ENCODE peak calls at places on chromosomes 12 and 14, in nine cellular contexts. R is foreskin keratinocyte, P is mesothelial cell of epicardium, Q is fibroblast of mammary gland, G is cardiac fibroblast, K is neural crest cell, Z is IMR-90, E is GM13976, H is Panc1. U is an unnamed sample.

GRCh38 chr12:57381693-57382220 is 49.1 kb downstream of the R3HDM2 start:
- DNase-seq in G (no peak), P (no peak), H (no peak), K (no peak), Z (peak), E (no peak), R (peak), Q (peak), U (no peak)

GRCh38 chr14:20624495-20625070 is 16.9 kb downstream of the OR6S1 start:
- DNase-seq in H (no peak), Q (peak), P (no peak), Z (peak), K (peak), G (peak), E (peak), R (peak), U (peak)

GRCh38 chr12:87413784-87414183 is 615.4 kb downstream of the C12orf50 start:
- DNase-seq in K (no peak), H (no peak), G (peak), R (peak), Z (peak), E (no peak), Q (peak), P (no peak), U (no peak)

GRCh38 chr12:28268830-28269229 is 78.6 kb downstream of the CCDC91 start:
- DNase-seq in R (no peak), K (no peak), Q (no peak), G (no peak), P (no peak), Z (no peak), E (no peak), H (no peak), U (no peak)

GRCh38 chr12:10771132-10771733 is 31.2 kb downstream of the TAS2R7 start:
- DNase-seq in R (peak), G (peak), K (no peak), H (peak), E (peak), Q (peak), P (no peak), Z (peak), U (peak)

GRCh38 chr14:52182853-52183252 is 84.6 kb upstream of the PTGDR start:
- DNase-seq in P (no peak), G (no peak), K (no peak), R (no peak), Z (no peak), H (no peak), Q (no peak), E (no peak), U (no peak)

GRCh38 chr12:122081108-122081696 is 2.6 kb downstream of the MLXIP start:
- DNase-seq in G (peak), Q (peak), R (peak), K (no peak), Z (no peak), H (no peak), E (no peak), P (no peak), U (no peak)

GRCh38 chr12:75058228-75058627 is 151.4 kb downstream of the KCNC2 start:
- DNase-seq in H (no peak), G (no peak), K (no peak), E (no peak), P (no peak), Q (peak), Z (peak), R (no peak), U (no peak)

GRCh38 chr14:104749111-104749649 is 3.8 kb upstream of the SIVA1 start:
- DNase-seq in P (no peak), E (no peak), Q (peak), K (no peak), R (peak), Z (peak), H (no peak), G (no peak), U (no peak)

GRCh38 chr12:105931104-105931503 is 207.7 kb downstream of the NUAK1 start:
- DNase-seq in K (no peak), E (no peak), G (no peak), H (no peak), Z (no peak), Q (no peak), R (no peak), P (no peak), U (no peak)

GRCh38 chr12:45349911-45350310 is 134.0 kb downstream of the ANO6 start:
- DNase-seq in Q (peak), Z (peak), R (no peak), H (no peak), K (no peak), G (peak), P (no peak), E (no peak), U (no peak)

GRCh38 chr14:93430319-93430801 is 379 bp upstream of the UNC79 start:
- DNase-seq in H (no peak), K (peak), E (peak), Z (no peak), P (peak), R (no peak), G (peak), Q (peak), U (no peak)

GRCh38 chr14:37054144-37054543 is 118.3 kb downstream of the SLC25A21 start:
- DNase-seq in P (no peak), G (no peak), E (no peak), K (no peak), Q (no peak), R (no peak), Z (no peak), H (no peak), U (no peak)

GRCh38 chr14:72577521-72577920 is 316.4 kb downstream of the DPF3 start:
- DNase-seq in G (no peak), R (no peak), H (no peak), K (no peak), P (no peak), Z (no peak), E (no peak), Q (no peak), U (no peak)

GRCh38 chr12:51262758-51263177 is 7.4 kb downstream of the SMAGP start:
- DNase-seq in R (peak), P (no peak), H (no peak), Z (peak), E (no peak), Q (peak), K (peak), G (peak), U (no peak)

GRCh38 chr12:39935275-39935674 is 170.6 kb downstream of the SLC2A13 start:
- DNase-seq in P (no peak), K (no peak), Q (peak), E (no peak), G (peak), R (peak), H (no peak), Z (peak), U (no peak)

GRCh38 chr14:102985665-102986064 is 63.2 kb downstream of the AMN start:
- DNase-seq in P (no peak), H (no peak), G (no peak), E (peak), K (no peak), Z (no peak), Q (no peak), R (no peak), U (peak)

GRCh38 chr12:95204141-95204866 is 13.0 kb downstream of the FGD6 start:
- DNase-seq in K (no peak), Z (peak), G (peak), R (peak), E (no peak), P (no peak), Q (peak), H (no peak), U (no peak)

GRCh38 chr14:106347291-106347778 is 821.0 kb downstream of the TMEM121 start:
- DNase-seq in Q (no peak), R (no peak), H (no peak), E (no peak), K (no peak), G (no peak), Z (no peak), P (no peak), U (no peak)

GRCh38 chr12:95151406-95151805 is 65.9 kb downstream of the FGD6 start:
- DNase-seq in Z (no peak), P (no peak), G (no peak), E (no peak), R (peak), Q (no peak), K (no peak), H (no peak), U (no peak)

GRCh38 chr12:46468159-46468558 is 95.6 kb upstream of the SLC38A2 start:
- DNase-seq in P (no peak), E (no peak), K (no peak), Z (no peak), G (peak), R (peak), H (no peak), Q (no peak), U (no peak)

GRCh38 chr14:71089974-71090373 is 182.7 kb downstream of the PCNX1 start:
- DNase-seq in Z (peak), K (no peak), G (peak), Q (peak), H (no peak), E (no peak), P (no peak), R (peak), U (no peak)

GRCh38 chr12:89299417-89299816 is 52.9 kb downstream of the DUSP6 start:
- DNase-seq in P (no peak), Z (no peak), E (no peak), G (no peak), R (no peak), K (no peak), Q (no peak), H (no peak), U (no peak)

GRCh38 chr14:97053941-97054340 is 256.8 kb downstream of the VRK1 start:
- DNase-seq in K (no peak), Z (no peak), G (no peak), E (no peak), R (no peak), Q (no peak), P (no peak), H (no peak), U (no peak)

GRCh38 chr12:101010881-101011280 is 199.2 kb downstream of the SLC5A8 start:
- DNase-seq in K (no peak), G (no peak), P (no peak), R (no peak), H (no peak), Z (no peak), E (no peak), Q (no peak), U (no peak)

GRCh38 chr12:117113231-117113630 is 14.0 kb upstream of the TESC start:
- DNase-seq in G (no peak), R (no peak), Z (no peak), E (no peak), Q (no peak), K (no peak), H (no peak), P (no peak), U (no peak)

GRCh38 chr12:117034691-117035090 is 64.5 kb downstream of the TESC start:
- DNase-seq in K (no peak), E (no peak), G (no peak), R (no peak), Q (no peak), Z (no peak), P (no peak), H (no peak), U (no peak)

GRCh38 chr14:105150368-105151111 is 18.0 kb downstream of the JAG2 start:
- DNase-seq in E (no peak), H (no peak), Z (no peak), G (no peak), R (no peak), P (no peak), Q (no peak), K (no peak), U (no peak)

GRCh38 chr12:9687228-9687627 is 17.7 kb downstream of the CLEC2D start:
- DNase-seq in Z (peak), E (no peak), K (no peak), Q (peak), G (no peak), R (peak), H (no peak), P (no peak), U (no peak)

GRCh38 chr14:74959596-74960180 is 4.3 kb upstream of the PGF start:
- DNase-seq in K (no peak), Q (no peak), E (no peak), G (no peak), H (no peak), R (peak), Z (no peak), P (no peak), U (no peak)

GRCh38 chr12:45568808-45569207 is 160.7 kb upstream of the ARID2 start:
- DNase-seq in G (no peak), R (no peak), K (no peak), Z (no peak), P (no peak), E (no peak), Q (no peak), H (no peak), U (no peak)

GRCh38 chr12:49889361-49890095 is 14.2 kb downstream of the FAIM2 start:
- DNase-seq in P (no peak), E (no peak), Q (no peak), H (no peak), K (no peak), G (no peak), Z (no peak), R (no peak), U (no peak)

GRCh38 chr14:87264386-87264785 is 728.6 kb downstream of the GALC start:
- DNase-seq in K (no peak), Z (no peak), H (no peak), Q (no peak), E (no peak), R (peak), P (no peak), G (no peak), U (no peak)

GRCh38 chr12:120846721-120847120 is 57.4 kb downstream of the SPPL3 start:
- DNase-seq in P (no peak), Z (peak), K (no peak), H (no peak), E (no peak), Q (no peak), R (no peak), G (peak), U (no peak)

GRCh38 chr12:115468087-115468510 is 784.1 kb upstream of the TBX3 start:
- DNase-seq in E (no peak), Q (peak), R (peak), K (no peak), P (no peak), G (peak), Z (peak), H (no peak), U (no peak)
- TF ChIP-seq CTCF in E (no peak), Q (peak), R (peak), K (peak), P (no peak), G (peak), Z (no peak), H (no peak), U (no peak)

GRCh38 chr14:100140452-100141132 is 18.9 kb downstream of the DEGS2 start:
- DNase-seq in K (peak), E (no peak), G (peak), Q (peak), Z (peak), R (no peak), H (no peak), P (no peak), U (no peak)
- TF ChIP-seq CTCF in K (peak), E (no peak), G (no peak), Q (no peak), Z (peak), R (peak), H (no peak), P (no peak), U (no peak)

GRCh38 chr12:83960767-83961166 is 951.8 kb downstream of the SLC6A15 start:
- DNase-seq in Q (no peak), E (no peak), Z (no peak), R (no peak), K (no peak), H (no peak), G (no peak), P (no peak), U (no peak)

GRCh38 chr12:83954071-83954789 is 958.4 kb downstream of the SLC6A15 start:
- DNase-seq in Q (no peak), H (no peak), Z (no peak), G (no peak), K (no peak), E (no peak), P (no peak), R (no peak), U (no peak)

GRCh38 chr12:83958997-83959396 is 953.6 kb downstream of the SLC6A15 start:
- DNase-seq in Z (no peak), R (peak), P (no peak), K (no peak), H (no peak), Q (no peak), E (no peak), G (no peak), U (no peak)

GRCh38 chr12:83954939-83955601 is 957.5 kb downstream of the SLC6A15 start:
- DNase-seq in R (peak), H (no peak), P (no peak), Z (no peak), K (no peak), G (no peak), Q (no peak), E (no peak), U (no peak)
- TF ChIP-seq CTCF in R (peak), H (no peak), P (no peak), Z (no peak), K (no peak), G (no peak), Q (peak), E (peak), U (no peak)

GRCh38 chr12:65879878-65880277 is 55.6 kb downstream of the HMGA2 start:
- DNase-seq in E (no peak), G (peak), P (no peak), Z (peak), K (no peak), R (peak), Q (peak), H (no peak), U (no peak)

GRCh38 chr12:65876898-65877721 is 52.8 kb downstream of the HMGA2 start:
- DNase-seq in Z (no peak), H (no peak), R (no peak), Q (peak), K (no peak), P (no peak), E (peak), G (peak), U (no peak)

GRCh38 chr12:65877836-65878235 is 53.6 kb downstream of the HMGA2 start:
- DNase-seq in R (no peak), H (no peak), Z (no peak), E (no peak), Q (no peak), K (no peak), P (no peak), G (no peak), U (no peak)

GRCh38 chr12:65875635-65876034 is 51.4 kb downstream of the HMGA2 start:
- DNase-seq in P (no peak), K (no peak), H (no peak), E (peak), R (no peak), Z (peak), G (peak), Q (no peak), U (peak)

GRCh38 chr12:65878540-65878939 is 54.3 kb downstream of the HMGA2 start:
- DNase-seq in H (no peak), Z (no peak), E (no peak), P (no peak), G (peak), K (no peak), R (no peak), Q (no peak), U (no peak)
- TF ChIP-seq CTCF in H (peak), Z (peak), E (no peak), P (no peak), G (peak), K (no peak), R (peak), Q (no peak), U (no peak)

DNA sequence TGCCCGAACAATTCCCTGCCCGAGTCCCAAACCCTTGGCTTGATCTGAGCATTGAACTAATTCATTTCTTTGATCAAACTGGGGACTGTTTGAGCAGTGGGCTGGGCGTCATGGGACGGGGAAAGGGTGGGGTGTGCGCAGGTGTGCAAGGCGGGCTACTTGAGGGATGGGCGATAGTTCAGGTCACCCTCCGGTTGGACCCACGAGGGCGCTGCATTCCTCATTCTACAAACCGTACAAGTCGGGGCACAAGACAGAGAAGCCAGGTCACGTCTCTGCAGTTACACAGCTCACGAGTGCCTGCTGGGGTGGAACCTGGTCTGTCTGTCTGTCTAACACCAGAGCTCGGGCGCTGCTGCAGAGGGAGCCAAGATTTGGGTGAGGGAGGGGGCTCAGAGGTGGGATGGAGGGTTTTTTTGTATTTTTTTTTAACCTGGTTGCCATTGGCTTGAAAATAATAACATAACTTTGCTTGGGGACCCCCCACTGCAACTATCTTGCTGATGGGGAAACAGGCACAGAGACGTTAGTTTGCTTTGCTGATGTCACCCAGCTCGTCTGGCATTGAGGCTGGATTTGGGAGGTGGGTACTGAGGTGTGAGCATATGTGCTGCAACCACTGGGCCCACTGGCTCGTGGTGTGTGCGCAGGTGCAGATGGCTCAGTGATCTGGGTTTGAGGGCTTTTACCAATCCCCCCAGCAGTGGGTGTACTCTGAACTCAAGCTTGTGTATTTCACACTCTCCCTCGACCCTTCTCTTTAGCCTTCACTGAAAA is 7.6 kb upstream of the RTL1 start:
- DNase-seq in K (no peak), P (no peak), H (no peak), Z (no peak), Q (no peak), E (no peak), G (no peak), R (no peak), U (no peak)
- TF ChIP-seq CTCF in K (no peak), P (no peak), H (no peak), Z (no peak), Q (no peak), E (no peak), G (no peak), R (no peak), U (no peak)

DNA sequence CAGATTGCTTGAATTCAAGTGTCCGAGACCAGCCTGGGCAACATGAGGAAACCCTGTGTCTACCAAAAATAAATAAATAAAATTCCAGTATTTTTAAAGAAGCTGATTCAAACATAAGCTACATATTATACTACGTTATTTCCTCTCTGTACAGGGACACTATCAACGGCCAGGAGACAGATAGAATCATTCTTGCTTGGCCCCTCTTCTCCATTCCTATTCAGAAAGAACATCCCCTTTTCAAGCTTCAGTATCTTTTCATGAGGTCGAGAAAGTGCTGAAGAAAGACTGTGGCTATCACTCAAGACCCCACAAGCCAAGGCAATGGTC is 314 bp upstream of the DHRS7 start:
- DNase-seq in Q (no peak), G (no peak), Z (no peak), H (no peak), K (no peak), R (no peak), E (peak), P (no peak), U (no peak)
- TF ChIP-seq CTCF in Q (no peak), G (no peak), Z (no peak), H (peak), K (no peak), R (no peak), E (no peak), P (no peak), U (no peak)

GRCh38 chr12:78118036-78118435 is 287.3 kb downstream of the NAV3 start:
- DNase-seq in Q (no peak), P (no peak), E (no peak), K (no peak), H (no peak), Z (no peak), G (no peak), R (no peak), U (no peak)
- TF ChIP-seq CTCF in Q (peak), P (no peak), E (no peak), K (no peak), H (peak), Z (no peak), G (no peak), R (peak), U (no peak)

U was measured in GM20000.